ENCODE peak calls at places on chromosome 17, in nine cellular contexts. One of them, this sample, is unnamed.
A peak's percentile ranks its signal among the peaks of the same experiment; 100 is the strongest.

GRCh38 chr17:1959871-1960569 is 65.1 kb downstream of the RTN4RL1 start:
- DNase-seq in cardiac fibroblast: no peak
- DNase-seq in transverse colon: no peak
- DNase-seq in ascending aorta: no peak
- DNase-seq in mucosa of descending colon: no peak
- DNase-seq in AG10803: no peak
- DNase-seq in left lung: no peak
- DNase-seq in GM12878: no peak
- DNase-seq in glutamatergic neuron: no peak
- DNase-seq in this sample: no peak

GRCh38 chr17:9087921-9088320 is 66.6 kb downstream of the NTN1 start:
- DNase-seq in ascending aorta: no peak
- DNase-seq in AG10803: no peak
- DNase-seq in cardiac fibroblast: no peak
- DNase-seq in GM12878: no peak
- DNase-seq in mucosa of descending colon: no peak
- DNase-seq in left lung: no peak
- DNase-seq in transverse colon: no peak
- DNase-seq in glutamatergic neuron: no peak
- DNase-seq in this sample: no peak

GRCh38 chr17:78558181-78558850 is 18.9 kb downstream of the DNAH17 start:
- DNase-seq in glutamatergic neuron: peak; percentile 31
- DNase-seq in AG10803: no peak
- DNase-seq in ascending aorta: no peak
- DNase-seq in transverse colon: no peak
- DNase-seq in GM12878: no peak
- DNase-seq in mucosa of descending colon: no peak
- DNase-seq in cardiac fibroblast: peak; percentile 39
- DNase-seq in left lung: no peak
- DNase-seq in this sample: no peak

GRCh38 chr17:57284583-57284982 is 28.3 kb downstream of the MSI2 start:
- DNase-seq in AG10803: no peak
- DNase-seq in transverse colon: no peak
- DNase-seq in GM12878: no peak
- DNase-seq in mucosa of descending colon: no peak
- DNase-seq in cardiac fibroblast: no peak
- DNase-seq in ascending aorta: no peak
- DNase-seq in glutamatergic neuron: no peak
- DNase-seq in left lung: no peak
- DNase-seq in this sample: no peak

GRCh38 chr17:76793775-76794174 is 55.9 kb downstream of the MFSD11 start:
- DNase-seq in mucosa of descending colon: no peak
- DNase-seq in AG10803: peak; percentile 23
- DNase-seq in left lung: no peak
- DNase-seq in cardiac fibroblast: peak; percentile 52
- DNase-seq in GM12878: no peak
- DNase-seq in transverse colon: no peak
- DNase-seq in ascending aorta: no peak
- DNase-seq in glutamatergic neuron: no peak
- DNase-seq in this sample: no peak

GRCh38 chr17:38747385-38748328 is 479 bp downstream of the PCGF2 start:
- DNase-seq in left lung: peak; percentile 86
- DNase-seq in transverse colon: peak; percentile 57
- DNase-seq in ascending aorta: no peak
- DNase-seq in cardiac fibroblast: peak; percentile 34
- DNase-seq in AG10803: no peak
- DNase-seq in mucosa of descending colon: peak; percentile 69
- DNase-seq in GM12878: no peak
- DNase-seq in glutamatergic neuron: peak; percentile 67
- DNase-seq in this sample: no peak

GRCh38 chr17:51391992-51392654 is 131.8 kb downstream of the UTP18 start:
- DNase-seq in glutamatergic neuron: no peak
- DNase-seq in cardiac fibroblast: no peak
- DNase-seq in transverse colon: no peak
- DNase-seq in ascending aorta: no peak
- DNase-seq in GM12878: no peak
- DNase-seq in mucosa of descending colon: no peak
- DNase-seq in left lung: no peak
- DNase-seq in AG10803: no peak
- DNase-seq in this sample: no peak

GRCh38 chr17:72417627-72418026 is 296.8 kb downstream of the SOX9 start:
- DNase-seq in glutamatergic neuron: no peak
- DNase-seq in AG10803: no peak
- DNase-seq in mucosa of descending colon: no peak
- DNase-seq in GM12878: no peak
- DNase-seq in left lung: no peak
- DNase-seq in cardiac fibroblast: no peak
- DNase-seq in transverse colon: no peak
- DNase-seq in ascending aorta: no peak
- DNase-seq in this sample: no peak

GRCh38 chr17:70239391-70239826 is 70.1 kb downstream of the KCNJ2 start:
- DNase-seq in glutamatergic neuron: no peak
- DNase-seq in transverse colon: no peak
- DNase-seq in AG10803: no peak
- DNase-seq in GM12878: no peak
- DNase-seq in cardiac fibroblast: no peak
- DNase-seq in mucosa of descending colon: no peak
- DNase-seq in ascending aorta: no peak
- DNase-seq in left lung: no peak
- DNase-seq in this sample: no peak

GRCh38 chr17:74427048-74427762 is 4.7 kb upstream of the GPRC5C start:
- DNase-seq in glutamatergic neuron: no peak
- DNase-seq in AG10803: no peak
- DNase-seq in mucosa of descending colon: peak; percentile 84
- DNase-seq in left lung: no peak
- DNase-seq in GM12878: no peak
- DNase-seq in ascending aorta: no peak
- DNase-seq in transverse colon: peak; percentile 85
- DNase-seq in cardiac fibroblast: no peak
- DNase-seq in this sample: no peak

GRCh38 chr17:68006797-68007196 is 10.5 kb upstream of the C17orf58 start:
- DNase-seq in ascending aorta: no peak
- DNase-seq in glutamatergic neuron: no peak
- DNase-seq in transverse colon: no peak
- DNase-seq in left lung: no peak
- DNase-seq in mucosa of descending colon: no peak
- DNase-seq in AG10803: no peak
- DNase-seq in cardiac fibroblast: no peak
- DNase-seq in GM12878: no peak
- DNase-seq in this sample: no peak

GRCh38 chr17:35568561-35568960 is 7.9 kb upstream of the SLFN14 start:
- DNase-seq in mucosa of descending colon: no peak
- DNase-seq in cardiac fibroblast: peak; percentile 70
- DNase-seq in left lung: no peak
- DNase-seq in ascending aorta: no peak
- DNase-seq in AG10803: peak; percentile 40
- DNase-seq in glutamatergic neuron: no peak
- DNase-seq in transverse colon: peak; percentile 21
- DNase-seq in GM12878: no peak
- DNase-seq in this sample: no peak

GRCh38 chr17:68318103-68318991 is 27.1 kb downstream of the ARSG start:
- DNase-seq in ascending aorta: no peak
- DNase-seq in mucosa of descending colon: no peak
- DNase-seq in GM12878: no peak
- DNase-seq in left lung: no peak
- DNase-seq in AG10803: peak; percentile 57
- DNase-seq in glutamatergic neuron: no peak
- DNase-seq in transverse colon: no peak
- DNase-seq in cardiac fibroblast: peak; percentile 94
- DNase-seq in this sample: no peak

GRCh38 chr17:62017912-62018311 is 47.2 kb downstream of the MED13 start:
- DNase-seq in left lung: no peak
- DNase-seq in cardiac fibroblast: peak; percentile 67
- DNase-seq in GM12878: no peak
- DNase-seq in glutamatergic neuron: no peak
- DNase-seq in transverse colon: no peak
- DNase-seq in ascending aorta: no peak
- DNase-seq in mucosa of descending colon: no peak
- DNase-seq in AG10803: no peak
- DNase-seq in this sample: no peak

GRCh38 chr17:77449908-77450741 is 309.4 kb downstream of the SEC14L1 start:
- DNase-seq in glutamatergic neuron: peak; percentile 86
- DNase-seq in ascending aorta: peak; percentile 83
- DNase-seq in cardiac fibroblast: peak; percentile 70
- DNase-seq in AG10803: peak; percentile 62
- DNase-seq in transverse colon: peak; percentile 80
- DNase-seq in mucosa of descending colon: peak; percentile 86
- DNase-seq in left lung: peak; percentile 80
- DNase-seq in GM12878: no peak
- DNase-seq in this sample: no peak

GRCh38 chr17:70040336-70040735 is 34.7 kb upstream of the KCNJ16 start:
- DNase-seq in glutamatergic neuron: no peak
- DNase-seq in transverse colon: no peak
- DNase-seq in ascending aorta: no peak
- DNase-seq in left lung: no peak
- DNase-seq in cardiac fibroblast: peak; percentile 80
- DNase-seq in mucosa of descending colon: no peak
- DNase-seq in GM12878: no peak
- DNase-seq in AG10803: no peak
- DNase-seq in this sample: no peak

GRCh38 chr17:66400698-66401097 is 98.3 kb downstream of the PRKCA start:
- DNase-seq in glutamatergic neuron: no peak
- DNase-seq in GM12878: no peak
- DNase-seq in cardiac fibroblast: no peak
- DNase-seq in transverse colon: no peak
- DNase-seq in mucosa of descending colon: no peak
- DNase-seq in left lung: no peak
- DNase-seq in ascending aorta: no peak
- DNase-seq in AG10803: no peak
- DNase-seq in this sample: no peak

GRCh38 chr17:60652484-60653247 is 25.0 kb upstream of the BCAS3 start:
- DNase-seq in GM12878: peak; percentile 52
- DNase-seq in AG10803: no peak
- DNase-seq in cardiac fibroblast: no peak
- DNase-seq in transverse colon: no peak
- DNase-seq in glutamatergic neuron: no peak
- DNase-seq in left lung: no peak
- DNase-seq in mucosa of descending colon: no peak
- DNase-seq in ascending aorta: no peak
- DNase-seq in this sample: no peak

GRCh38 chr17:37848690-37849616 is 75.3 kb upstream of the TBC1D3K start:
- DNase-seq in ascending aorta: no peak
- DNase-seq in left lung: no peak
- DNase-seq in GM12878: peak; percentile 79
- DNase-seq in AG10803: peak; percentile 72
- DNase-seq in glutamatergic neuron: no peak
- DNase-seq in transverse colon: no peak
- DNase-seq in mucosa of descending colon: no peak
- DNase-seq in cardiac fibroblast: peak; percentile 69
- DNase-seq in this sample: no peak

GRCh38 chr17:11836508-11836907 is 160.8 kb downstream of the ZNF18 start:
- DNase-seq in AG10803: no peak
- DNase-seq in mucosa of descending colon: no peak
- DNase-seq in glutamatergic neuron: no peak
- DNase-seq in GM12878: no peak
- DNase-seq in cardiac fibroblast: no peak
- DNase-seq in left lung: no peak
- DNase-seq in ascending aorta: no peak
- DNase-seq in transverse colon: no peak
- DNase-seq in this sample: no peak
- TF ChIP-seq CTCF in AG10803: no peak
- TF ChIP-seq CTCF in mucosa of descending colon: no peak
- TF ChIP-seq CTCF in glutamatergic neuron: no peak
- TF ChIP-seq CTCF in GM12878: no peak
- TF ChIP-seq CTCF in cardiac fibroblast: no peak
- TF ChIP-seq CTCF in left lung: no peak
- TF ChIP-seq CTCF in ascending aorta: no peak
- TF ChIP-seq CTCF in transverse colon: no peak
- TF ChIP-seq CTCF in this sample: no peak

DNA sequence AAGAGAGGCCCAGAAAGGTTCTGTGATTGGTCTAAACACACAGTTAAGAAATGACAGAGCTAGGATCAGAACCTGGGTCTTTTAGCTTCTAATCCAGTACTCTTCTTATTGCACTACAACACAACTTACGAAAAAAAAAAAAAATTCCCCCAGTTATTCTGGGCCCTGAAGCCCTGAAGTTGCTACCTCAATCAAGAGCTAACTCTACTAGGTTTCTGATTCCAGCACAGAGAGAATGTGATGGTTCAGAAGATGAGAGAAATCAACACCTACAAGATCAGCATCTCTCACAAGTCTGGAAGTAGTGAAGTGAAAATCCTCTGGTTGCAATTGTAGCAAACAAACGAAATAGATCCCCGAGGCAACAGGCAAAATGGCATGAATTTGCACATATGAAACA is 37.3 kb downstream of the GRB7 start:
- DNase-seq in cardiac fibroblast: no peak
- DNase-seq in GM12878: peak; percentile 66
- DNase-seq in mucosa of descending colon: no peak
- DNase-seq in left lung: no peak
- DNase-seq in transverse colon: no peak
- DNase-seq in ascending aorta: no peak
- DNase-seq in glutamatergic neuron: no peak
- DNase-seq in AG10803: no peak
- DNase-seq in this sample: no peak
- TF ChIP-seq CTCF in cardiac fibroblast: no peak
- TF ChIP-seq CTCF in GM12878: no peak
- TF ChIP-seq CTCF in mucosa of descending colon: no peak
- TF ChIP-seq CTCF in left lung: no peak
- TF ChIP-seq CTCF in transverse colon: no peak
- TF ChIP-seq CTCF in ascending aorta: no peak
- TF ChIP-seq CTCF in glutamatergic neuron: no peak
- TF ChIP-seq CTCF in AG10803: no peak
- TF ChIP-seq CTCF in this sample: no peak

DNA sequence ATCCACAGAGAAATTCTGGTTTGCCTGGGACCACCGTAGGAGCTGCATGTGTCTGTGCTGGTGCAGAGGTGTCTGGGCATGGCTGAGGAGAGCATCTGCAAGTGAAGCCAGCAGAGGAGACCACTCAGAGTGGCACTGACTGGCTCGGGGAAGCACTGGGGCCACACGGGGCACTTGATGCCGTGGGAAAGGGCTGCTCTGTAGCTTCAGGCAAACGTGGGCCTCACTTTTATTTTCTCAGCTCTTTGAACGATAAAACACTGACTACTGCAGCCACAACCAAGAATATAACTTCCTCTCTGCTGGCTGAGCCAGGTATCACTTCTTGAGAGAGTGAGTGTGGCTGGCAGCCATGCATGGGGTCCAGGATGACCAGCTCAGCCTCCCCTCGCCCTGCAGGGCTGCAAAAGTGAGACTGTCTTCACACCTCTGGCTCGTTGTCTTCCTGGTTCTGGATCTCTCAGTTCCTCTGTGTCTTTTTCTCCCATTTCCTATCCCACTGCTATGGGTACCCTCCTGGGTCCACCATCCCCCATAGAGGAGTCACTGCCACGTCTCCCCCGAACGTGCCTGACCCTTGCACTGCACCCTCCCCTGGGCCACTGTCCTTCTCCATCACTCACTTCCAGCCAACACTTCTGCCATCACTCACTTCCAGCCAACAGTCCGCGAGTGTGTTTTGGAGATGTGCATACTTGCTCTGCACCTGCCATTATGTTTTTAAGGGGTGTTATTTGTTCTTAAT is 201.4 kb upstream of the CHMP6 start:
- DNase-seq in mucosa of descending colon: no peak
- DNase-seq in cardiac fibroblast: no peak
- DNase-seq in ascending aorta: no peak
- DNase-seq in left lung: no peak
- DNase-seq in glutamatergic neuron: no peak
- DNase-seq in transverse colon: no peak
- DNase-seq in GM12878: peak; percentile 63
- DNase-seq in AG10803: no peak
- DNase-seq in this sample: no peak
- TF ChIP-seq CTCF in mucosa of descending colon: no peak
- TF ChIP-seq CTCF in cardiac fibroblast: no peak
- TF ChIP-seq CTCF in ascending aorta: no peak
- TF ChIP-seq CTCF in left lung: no peak
- TF ChIP-seq CTCF in glutamatergic neuron: no peak
- TF ChIP-seq CTCF in transverse colon: no peak
- TF ChIP-seq CTCF in GM12878: no peak
- TF ChIP-seq CTCF in AG10803: no peak
- TF ChIP-seq CTCF in this sample: no peak

GRCh38 chr17:36609498-36609862 is 8.1 kb downstream of the MRM1 start:
- DNase-seq in AG10803: no peak
- DNase-seq in ascending aorta: no peak
- DNase-seq in transverse colon: no peak
- DNase-seq in GM12878: no peak
- DNase-seq in cardiac fibroblast: no peak
- DNase-seq in mucosa of descending colon: no peak
- DNase-seq in left lung: no peak
- DNase-seq in glutamatergic neuron: no peak
- DNase-seq in this sample: no peak
- TF ChIP-seq CTCF in AG10803: no peak
- TF ChIP-seq CTCF in ascending aorta: no peak
- TF ChIP-seq CTCF in transverse colon: no peak
- TF ChIP-seq CTCF in GM12878: no peak
- TF ChIP-seq CTCF in cardiac fibroblast: no peak
- TF ChIP-seq CTCF in mucosa of descending colon: no peak
- TF ChIP-seq CTCF in left lung: no peak
- TF ChIP-seq CTCF in glutamatergic neuron: no peak
- TF ChIP-seq CTCF in this sample: no peak